ENCODE peak calls at places on chromosomes 1 and 21, in eight cellular contexts. One of them, this sample, is unnamed.
A peak's percentile ranks its signal among the peaks of the same experiment; 100 is the strongest.

GRCh38 chr1:175208773-175209492 is 16.4 kb upstream of the KIAA0040 start:
- DNase-seq in astrocyte: no peak
- DNase-seq in mammary epithelial cell: no peak
- DNase-seq in heart right ventricle: no peak
- DNase-seq in cardiac muscle cell: no peak
- DNase-seq in adrenal gland: no peak
- DNase-seq in hepatocyte: no peak
- DNase-seq in PC-3: no peak
- DNase-seq in this sample: no peak

GRCh38 chr1:107010582-107010981 is 45.9 kb upstream of the PRMT6 start:
- DNase-seq in astrocyte: no peak
- DNase-seq in mammary epithelial cell: no peak
- DNase-seq in heart right ventricle: no peak
- DNase-seq in cardiac muscle cell: no peak
- DNase-seq in adrenal gland: no peak
- DNase-seq in hepatocyte: no peak
- DNase-seq in PC-3: no peak
- DNase-seq in this sample: no peak

GRCh38 chr1:201254625-201255469 is 28.5 kb upstream of the PKP1 start:
- DNase-seq in astrocyte: no peak
- DNase-seq in mammary epithelial cell: peak; percentile 34
- DNase-seq in heart right ventricle: peak; percentile 52
- DNase-seq in cardiac muscle cell: peak; percentile 72
- DNase-seq in adrenal gland: peak; percentile 49
- DNase-seq in hepatocyte: peak; percentile 69
- DNase-seq in PC-3: peak; percentile 98
- DNase-seq in this sample: peak; percentile 62

GRCh38 chr1:153752072-153752471 is 23.1 kb upstream of the SLC27A3 start:
- DNase-seq in astrocyte: no peak
- DNase-seq in mammary epithelial cell: no peak
- DNase-seq in heart right ventricle: no peak
- DNase-seq in cardiac muscle cell: no peak
- DNase-seq in adrenal gland: no peak
- DNase-seq in hepatocyte: no peak
- DNase-seq in PC-3: no peak
- DNase-seq in this sample: no peak

GRCh38 chr1:51927029-51927428 is 48.5 kb upstream of the NRDC start:
- DNase-seq in astrocyte: peak; percentile 20
- DNase-seq in mammary epithelial cell: no peak
- DNase-seq in heart right ventricle: no peak
- DNase-seq in cardiac muscle cell: no peak
- DNase-seq in adrenal gland: no peak
- DNase-seq in hepatocyte: no peak
- DNase-seq in PC-3: peak; percentile 34
- DNase-seq in this sample: no peak

GRCh38 chr21:38175321-38175720 is 81.5 kb upstream of the KCNJ15 start:
- DNase-seq in astrocyte: no peak
- DNase-seq in mammary epithelial cell: no peak
- DNase-seq in heart right ventricle: no peak
- DNase-seq in cardiac muscle cell: no peak
- DNase-seq in adrenal gland: no peak
- DNase-seq in hepatocyte: no peak
- DNase-seq in PC-3: no peak
- DNase-seq in this sample: no peak

GRCh38 chr1:59421232-59421920 is 124.5 kb downstream of the FGGY start:
- DNase-seq in astrocyte: no peak
- DNase-seq in mammary epithelial cell: no peak
- DNase-seq in heart right ventricle: no peak
- DNase-seq in cardiac muscle cell: peak; percentile 52
- DNase-seq in adrenal gland: no peak
- DNase-seq in hepatocyte: no peak
- DNase-seq in PC-3: no peak
- DNase-seq in this sample: no peak

GRCh38 chr1:2108877-2109580 is 58.8 kb downstream of the PRKCZ start:
- DNase-seq in astrocyte: no peak
- DNase-seq in mammary epithelial cell: no peak
- DNase-seq in heart right ventricle: no peak
- DNase-seq in cardiac muscle cell: no peak
- DNase-seq in adrenal gland: no peak
- DNase-seq in hepatocyte: no peak
- DNase-seq in PC-3: no peak
- DNase-seq in this sample: no peak

GRCh38 chr1:47578026-47578861 is 140.4 kb downstream of the FOXD2 start:
- DNase-seq in astrocyte: no peak
- DNase-seq in mammary epithelial cell: no peak
- DNase-seq in heart right ventricle: peak; percentile 39
- DNase-seq in cardiac muscle cell: no peak
- DNase-seq in adrenal gland: peak; percentile 29
- DNase-seq in hepatocyte: peak; percentile 66
- DNase-seq in PC-3: peak; percentile 18
- DNase-seq in this sample: no peak
- H3K4me1 ChIP-seq in astrocyte: peaks cover 27% of the 10 kb centered on the region
- H3K4me1 ChIP-seq in mammary epithelial cell: peaks cover 33% of the 10 kb centered on the region
- H3K4me1 ChIP-seq in heart right ventricle: peaks cover 5% of the 10 kb centered on the region
- H3K4me1 ChIP-seq in cardiac muscle cell: peaks cover under 1% of the 10 kb centered on the region
- H3K4me1 ChIP-seq in adrenal gland: no peaks in the 10 kb centered on the region
- H3K4me1 ChIP-seq in hepatocyte: peaks cover 20% of the 10 kb centered on the region
- H3K4me1 ChIP-seq in PC-3: peaks cover 4% of the 10 kb centered on the region
- H3K4me1 ChIP-seq in this sample: peaks cover 8% of the 10 kb centered on the region

GRCh38 chr1:231027971-231028370 is 12.1 kb downstream of the FAM89A start:
- DNase-seq in astrocyte: no peak
- DNase-seq in mammary epithelial cell: no peak
- DNase-seq in heart right ventricle: no peak
- DNase-seq in cardiac muscle cell: no peak
- DNase-seq in adrenal gland: no peak
- DNase-seq in hepatocyte: no peak
- DNase-seq in PC-3: no peak
- DNase-seq in this sample: no peak
- TF ChIP-seq CTCF in astrocyte: no peak
- TF ChIP-seq CTCF in mammary epithelial cell: no peak
- TF ChIP-seq CTCF in heart right ventricle: no peak
- TF ChIP-seq CTCF in cardiac muscle cell: no peak
- TF ChIP-seq CTCF in adrenal gland: no peak
- TF ChIP-seq CTCF in hepatocyte: no peak
- TF ChIP-seq CTCF in PC-3: no peak
- TF ChIP-seq CTCF in this sample: no peak

GRCh38 chr1:917466-918091 is 6.1 kb upstream of the SAMD11 start:
- DNase-seq in astrocyte: no peak
- DNase-seq in mammary epithelial cell: no peak
- DNase-seq in heart right ventricle: no peak
- DNase-seq in cardiac muscle cell: no peak
- DNase-seq in adrenal gland: no peak
- DNase-seq in hepatocyte: no peak
- DNase-seq in PC-3: no peak
- DNase-seq in this sample: no peak
- H3K4me1 ChIP-seq in astrocyte: peaks cover 9% of the 10 kb centered on the region
- H3K4me1 ChIP-seq in mammary epithelial cell: peaks cover 12% of the 10 kb centered on the region
- H3K4me1 ChIP-seq in heart right ventricle: peaks cover 10% of the 10 kb centered on the region
- H3K4me1 ChIP-seq in cardiac muscle cell: peaks cover 16% of the 10 kb centered on the region
- H3K4me1 ChIP-seq in adrenal gland: peaks cover 33% of the 10 kb centered on the region
- H3K4me1 ChIP-seq in hepatocyte: peaks cover 33% of the 10 kb centered on the region
- H3K4me1 ChIP-seq in PC-3: no peaks in the 10 kb centered on the region
- H3K4me1 ChIP-seq in this sample: peaks cover 7% of the 10 kb centered on the region

DNA sequence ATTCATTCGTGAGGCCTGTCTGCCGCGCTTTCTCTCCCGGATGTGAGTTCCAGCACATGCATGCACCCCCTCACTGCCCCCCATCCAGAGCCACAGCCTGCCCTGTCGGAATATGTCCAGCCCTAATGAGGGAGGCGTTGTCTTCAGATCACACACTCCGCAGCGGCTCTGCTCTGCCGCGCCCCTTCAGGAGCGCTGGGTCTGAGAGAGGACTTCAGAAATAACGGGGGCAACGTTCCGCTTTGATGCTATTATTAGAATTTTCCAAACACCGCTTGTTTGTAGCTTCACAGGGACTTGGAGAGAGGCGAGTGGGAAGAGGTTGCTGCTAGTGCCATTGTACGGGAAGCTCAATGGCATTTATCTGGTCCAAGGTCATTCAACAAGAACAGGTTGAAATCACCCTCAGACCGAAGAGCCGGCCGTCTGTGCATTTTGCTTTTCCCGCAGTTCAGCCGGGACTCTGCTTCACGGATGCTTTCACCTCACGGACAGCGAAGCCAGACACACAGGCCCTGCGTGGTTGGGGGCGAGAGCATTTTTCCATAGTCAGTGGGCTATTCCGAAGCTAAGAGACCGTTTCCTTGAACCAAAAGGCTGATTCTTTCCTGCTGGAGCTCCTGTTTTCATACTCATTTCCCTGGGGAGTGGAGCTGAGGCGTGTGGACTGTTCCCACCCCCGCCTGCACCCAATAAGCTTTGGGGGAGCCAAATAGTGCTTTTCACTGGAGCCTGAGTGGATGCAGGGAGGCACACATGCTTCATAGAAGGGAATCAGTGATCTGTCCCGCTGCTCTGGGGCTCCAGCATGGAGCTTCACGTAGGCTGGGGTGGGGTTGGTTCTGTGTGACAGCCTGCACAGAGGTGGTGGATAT is 69.7 kb downstream of the GALNT2 start:
- DNase-seq in astrocyte: no peak
- DNase-seq in mammary epithelial cell: no peak
- DNase-seq in heart right ventricle: no peak
- DNase-seq in cardiac muscle cell: peak; percentile 75
- DNase-seq in adrenal gland: no peak
- DNase-seq in hepatocyte: no peak
- DNase-seq in PC-3: no peak
- DNase-seq in this sample: no peak
- TF ChIP-seq CTCF in astrocyte: no peak
- TF ChIP-seq CTCF in mammary epithelial cell: no peak
- TF ChIP-seq CTCF in heart right ventricle: no peak
- TF ChIP-seq CTCF in cardiac muscle cell: no peak
- TF ChIP-seq CTCF in adrenal gland: no peak
- TF ChIP-seq CTCF in hepatocyte: no peak
- TF ChIP-seq CTCF in PC-3: no peak
- TF ChIP-seq CTCF in this sample: no peak

This sample was measured in lung.